ENCODE peak calls at places on chromosomes 12 and 14, in eight cellular contexts. One of them, this sample, is unnamed.

GRCh38 chr12:13288937-13289643 is 92.6 kb downstream of the EMP1 start:
- DNase-seq in lower leg skin: no peak
- DNase-seq in HCT116: no peak
- DNase-seq in thyroid gland: no peak
- DNase-seq in breast epithelium: no peak
- DNase-seq in stomach: no peak
- DNase-seq in H54: no peak
- DNase-seq in ovary: no peak
- DNase-seq in this sample: no peak

GRCh38 chr12:40105265-40105514 is 691 bp downstream of the SLC2A13 start:
- DNase-seq in lower leg skin: peak; percentile 89
- DNase-seq in HCT116: no peak
- DNase-seq in thyroid gland: no peak
- DNase-seq in breast epithelium: no peak
- DNase-seq in stomach: no peak
- DNase-seq in H54: no peak
- DNase-seq in ovary: peak; percentile 29
- DNase-seq in this sample: peak; percentile 16

GRCh38 chr12:89544730-89545184 is 18.9 kb upstream of the POC1B start:
- DNase-seq in lower leg skin: no peak
- DNase-seq in HCT116: no peak
- DNase-seq in thyroid gland: peak; percentile 95
- DNase-seq in breast epithelium: peak; percentile 59
- DNase-seq in stomach: peak; percentile 77
- DNase-seq in H54: no peak
- DNase-seq in ovary: no peak
- DNase-seq in this sample: no peak

GRCh38 chr14:22648506-22648905 is 4.4 kb upstream of the OR6J1 start:
- DNase-seq in lower leg skin: no peak
- DNase-seq in HCT116: no peak
- DNase-seq in thyroid gland: no peak
- DNase-seq in breast epithelium: no peak
- DNase-seq in stomach: no peak
- DNase-seq in H54: no peak
- DNase-seq in ovary: no peak
- DNase-seq in this sample: no peak

GRCh38 chr12:32666018-32666417 is 13.1 kb upstream of the DNM1L start:
- DNase-seq in lower leg skin: no peak
- DNase-seq in HCT116: no peak
- DNase-seq in thyroid gland: no peak
- DNase-seq in breast epithelium: no peak
- DNase-seq in stomach: no peak
- DNase-seq in H54: no peak
- DNase-seq in ovary: no peak
- DNase-seq in this sample: no peak

GRCh38 chr12:70733385-70733784 is 96.2 kb upstream of the PTPRB start:
- DNase-seq in lower leg skin: no peak
- DNase-seq in HCT116: peak; percentile 76
- DNase-seq in thyroid gland: no peak
- DNase-seq in breast epithelium: no peak
- DNase-seq in stomach: no peak
- DNase-seq in H54: peak; percentile 44
- DNase-seq in ovary: no peak
- DNase-seq in this sample: no peak

GRCh38 chr12:121773011-121773777 is 20.3 kb downstream of the RHOF start:
- DNase-seq in lower leg skin: no peak
- DNase-seq in HCT116: peak; percentile 64
- DNase-seq in thyroid gland: peak; percentile 89
- DNase-seq in breast epithelium: no peak
- DNase-seq in stomach: peak; percentile 79
- DNase-seq in H54: peak; percentile 82
- DNase-seq in ovary: no peak
- DNase-seq in this sample: peak; percentile 37

GRCh38 chr14:53764846-53765245 is 191.8 kb downstream of the BMP4 start:
- DNase-seq in lower leg skin: no peak
- DNase-seq in HCT116: no peak
- DNase-seq in thyroid gland: no peak
- DNase-seq in breast epithelium: no peak
- DNase-seq in stomach: no peak
- DNase-seq in H54: no peak
- DNase-seq in ovary: no peak
- DNase-seq in this sample: no peak

GRCh38 chr12:63968685-63969084 is 124.2 kb downstream of the SRGAP1 start:
- DNase-seq in lower leg skin: no peak
- DNase-seq in HCT116: no peak
- DNase-seq in thyroid gland: peak; percentile 50
- DNase-seq in breast epithelium: no peak
- DNase-seq in stomach: no peak
- DNase-seq in H54: no peak
- DNase-seq in ovary: no peak
- DNase-seq in this sample: no peak

DNA sequence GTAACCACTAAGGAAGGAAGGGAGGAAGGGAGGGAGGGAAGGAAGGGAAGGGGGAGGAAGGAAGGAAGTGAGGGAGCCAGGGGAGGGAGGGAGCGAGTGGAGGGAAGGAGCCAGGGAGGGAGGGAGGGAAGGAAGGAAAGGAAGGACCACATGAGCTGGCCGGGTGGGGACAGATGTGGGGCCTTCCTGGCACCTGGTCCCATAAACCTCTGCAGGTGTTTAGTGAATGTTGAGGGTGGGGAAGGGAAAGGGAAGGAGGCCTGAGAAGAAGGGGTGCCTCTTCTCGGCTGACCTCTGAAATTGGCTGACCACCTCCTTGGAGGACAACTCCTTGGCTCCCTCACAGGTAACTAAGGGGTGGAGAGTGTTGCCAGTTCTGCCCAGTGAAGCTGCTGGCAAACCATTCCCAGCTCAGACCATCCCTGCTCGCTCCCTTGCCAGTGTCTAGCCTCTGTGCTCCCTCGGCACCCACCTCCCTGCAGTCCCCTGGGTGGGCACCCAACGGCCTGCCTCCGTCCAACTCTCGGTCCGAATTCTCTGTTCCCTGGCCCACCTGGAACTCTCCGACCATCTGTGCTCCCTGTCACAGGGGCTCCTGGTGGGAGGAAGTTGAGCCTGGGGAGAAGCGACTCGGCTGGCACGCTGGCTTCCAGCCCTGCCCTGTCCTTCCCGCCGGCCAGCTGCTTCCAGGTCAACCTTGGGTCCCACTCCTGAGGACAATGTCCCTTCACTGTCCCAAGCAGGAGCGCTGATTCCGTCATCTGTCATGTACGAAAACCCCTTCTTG is 12.2 kb upstream of the PPP1R13B start:
- DNase-seq in lower leg skin: no peak
- DNase-seq in HCT116: no peak
- DNase-seq in thyroid gland: no peak
- DNase-seq in breast epithelium: no peak
- DNase-seq in stomach: no peak
- DNase-seq in H54: no peak
- DNase-seq in ovary: no peak
- DNase-seq in this sample: no peak
- TF ChIP-seq POLR2A in lower leg skin: no peak
- TF ChIP-seq POLR2A in HCT116: no peak
- TF ChIP-seq POLR2A in thyroid gland: no peak
- TF ChIP-seq POLR2A in breast epithelium: no peak
- TF ChIP-seq POLR2A in stomach: no peak
- TF ChIP-seq POLR2A in H54: no peak
- TF ChIP-seq POLR2A in ovary: no peak
- TF ChIP-seq POLR2A in this sample: no peak

GRCh38 chr14:103404920-103405319 is 19.7 kb downstream of the MARK3 start:
- DNase-seq in lower leg skin: no peak
- DNase-seq in HCT116: no peak
- DNase-seq in thyroid gland: no peak
- DNase-seq in breast epithelium: no peak
- DNase-seq in stomach: peak; percentile 74
- DNase-seq in H54: no peak
- DNase-seq in ovary: peak; percentile 68
- DNase-seq in this sample: no peak
- TF ChIP-seq POLR2A in lower leg skin: no peak
- TF ChIP-seq POLR2A in HCT116: no peak
- TF ChIP-seq POLR2A in thyroid gland: no peak
- TF ChIP-seq POLR2A in breast epithelium: no peak
- TF ChIP-seq POLR2A in stomach: no peak
- TF ChIP-seq POLR2A in H54: no peak
- TF ChIP-seq POLR2A in ovary: no peak
- TF ChIP-seq POLR2A in this sample: no peak

DNA sequence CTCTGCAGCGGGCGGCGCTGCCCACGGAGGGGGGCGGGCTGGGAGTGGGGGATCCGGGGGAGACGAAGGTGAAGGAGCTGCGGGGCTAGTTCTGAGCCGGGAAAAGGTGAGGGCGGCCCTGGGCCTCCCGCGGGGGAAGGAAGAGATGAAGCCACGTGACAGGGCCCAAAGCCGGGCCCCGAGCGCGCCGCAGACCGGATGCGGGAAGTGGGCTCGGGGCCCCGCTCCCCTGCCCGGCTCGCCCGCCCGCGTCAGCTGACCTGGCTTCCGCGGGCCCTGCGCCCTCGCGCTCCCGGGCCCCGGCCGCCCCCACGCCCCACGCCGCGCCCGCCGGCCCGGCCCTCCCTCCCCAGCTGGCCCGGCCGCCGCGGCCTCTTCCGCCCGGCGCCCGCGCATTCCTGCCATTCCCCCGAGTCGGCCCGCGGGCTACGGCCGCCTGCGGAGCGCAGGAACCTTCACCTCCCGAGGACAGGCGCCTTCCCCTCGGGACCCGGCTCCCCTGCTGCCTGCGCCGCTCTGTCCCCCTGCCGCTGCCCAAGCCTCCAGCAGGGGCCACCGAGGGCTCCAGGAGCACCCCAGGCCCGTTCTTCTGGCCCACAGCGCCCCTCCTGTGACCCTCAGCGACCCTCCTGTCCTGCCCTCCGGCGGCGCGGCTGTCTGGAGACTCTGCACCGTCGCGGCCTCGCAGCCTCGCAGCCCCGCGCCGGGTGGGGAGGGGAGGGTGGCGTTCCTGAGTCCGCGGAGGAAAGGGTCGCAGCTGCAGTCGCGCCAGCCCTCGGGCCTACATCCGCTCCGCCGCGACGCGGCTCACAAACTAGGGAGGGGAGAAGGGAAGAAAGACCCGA is 20.4 kb downstream of the NINJ2 start:
- DNase-seq in lower leg skin: peak; percentile 96
- DNase-seq in HCT116: no peak
- DNase-seq in thyroid gland: peak; percentile 81
- DNase-seq in breast epithelium: peak; percentile 41
- DNase-seq in stomach: peak; percentile 78
- DNase-seq in H54: no peak
- DNase-seq in ovary: peak; percentile 77
- DNase-seq in this sample: peak; percentile 39
- TF ChIP-seq POLR2A in lower leg skin: no peak
- TF ChIP-seq POLR2A in HCT116: peak; percentile 30
- TF ChIP-seq POLR2A in thyroid gland: no peak
- TF ChIP-seq POLR2A in breast epithelium: no peak
- TF ChIP-seq POLR2A in stomach: no peak
- TF ChIP-seq POLR2A in H54: no peak
- TF ChIP-seq POLR2A in ovary: no peak
- TF ChIP-seq POLR2A in this sample: peak; percentile 35

GRCh38 chr14:59852350-59852749 is 18.2 kb downstream of the RTN1 start:
- DNase-seq in lower leg skin: no peak
- DNase-seq in HCT116: no peak
- DNase-seq in thyroid gland: no peak
- DNase-seq in breast epithelium: no peak
- DNase-seq in stomach: no peak
- DNase-seq in H54: no peak
- DNase-seq in ovary: no peak
- DNase-seq in this sample: no peak
- TF ChIP-seq POLR2A in lower leg skin: no peak
- TF ChIP-seq POLR2A in HCT116: no peak
- TF ChIP-seq POLR2A in thyroid gland: no peak
- TF ChIP-seq POLR2A in breast epithelium: no peak
- TF ChIP-seq POLR2A in stomach: no peak
- TF ChIP-seq POLR2A in H54: no peak
- TF ChIP-seq POLR2A in ovary: no peak
- TF ChIP-seq POLR2A in this sample: no peak

DNA sequence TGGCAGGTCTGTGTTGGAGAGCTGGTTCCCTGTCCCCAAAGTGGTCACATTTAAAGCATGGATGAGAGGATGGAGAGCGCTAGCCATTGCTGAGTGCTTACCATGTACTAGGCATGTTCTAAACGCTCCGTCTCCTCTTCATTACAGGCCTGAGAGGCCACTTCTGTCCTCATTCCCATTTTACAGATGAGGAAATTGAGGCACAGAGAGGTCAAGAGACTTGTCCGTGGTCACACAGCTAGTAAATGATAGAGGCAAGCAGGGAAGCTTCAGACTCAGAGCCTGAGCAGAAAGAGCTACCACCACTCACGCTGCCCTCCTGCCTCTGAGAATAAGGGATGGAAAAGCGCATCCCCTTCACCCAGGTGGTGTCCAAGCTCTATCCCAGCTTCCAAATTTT is 64.3 kb downstream of the SLC25A47 start:
- DNase-seq in lower leg skin: no peak
- DNase-seq in HCT116: no peak
- DNase-seq in thyroid gland: no peak
- DNase-seq in breast epithelium: no peak
- DNase-seq in stomach: no peak
- DNase-seq in H54: no peak
- DNase-seq in ovary: no peak
- DNase-seq in this sample: no peak
- TF ChIP-seq POLR2A in lower leg skin: no peak
- TF ChIP-seq POLR2A in HCT116: no peak
- TF ChIP-seq POLR2A in thyroid gland: no peak
- TF ChIP-seq POLR2A in breast epithelium: no peak
- TF ChIP-seq POLR2A in stomach: no peak
- TF ChIP-seq POLR2A in H54: no peak
- TF ChIP-seq POLR2A in ovary: no peak
- TF ChIP-seq POLR2A in this sample: no peak

DNA sequence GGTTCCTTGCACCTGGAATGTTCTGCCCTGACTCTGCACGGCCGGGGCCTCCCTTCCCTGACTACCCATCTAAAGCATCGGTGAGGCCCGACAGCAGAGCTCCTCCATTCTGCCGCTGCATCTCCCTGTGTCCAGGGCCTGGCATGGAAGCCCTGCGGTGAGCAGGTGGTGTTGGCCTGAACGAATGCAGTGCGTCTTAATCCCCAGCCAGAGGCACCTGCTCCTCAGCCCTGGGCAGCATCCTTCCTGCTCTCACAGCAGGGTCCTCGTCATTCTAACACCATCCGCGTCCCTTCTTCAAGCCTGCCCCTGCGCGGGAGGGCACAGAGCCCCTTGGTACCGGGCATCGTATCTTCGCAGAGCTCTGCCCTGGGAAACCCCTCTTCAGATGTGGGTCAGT is 15.4 kb downstream of the BEGAIN start:
- DNase-seq in lower leg skin: no peak
- DNase-seq in HCT116: no peak
- DNase-seq in thyroid gland: no peak
- DNase-seq in breast epithelium: no peak
- DNase-seq in stomach: no peak
- DNase-seq in H54: no peak
- DNase-seq in ovary: no peak
- DNase-seq in this sample: no peak
- TF ChIP-seq POLR2A in lower leg skin: no peak
- TF ChIP-seq POLR2A in HCT116: no peak
- TF ChIP-seq POLR2A in thyroid gland: no peak
- TF ChIP-seq POLR2A in breast epithelium: no peak
- TF ChIP-seq POLR2A in stomach: no peak
- TF ChIP-seq POLR2A in H54: no peak
- TF ChIP-seq POLR2A in ovary: no peak
- TF ChIP-seq POLR2A in this sample: no peak

DNA sequence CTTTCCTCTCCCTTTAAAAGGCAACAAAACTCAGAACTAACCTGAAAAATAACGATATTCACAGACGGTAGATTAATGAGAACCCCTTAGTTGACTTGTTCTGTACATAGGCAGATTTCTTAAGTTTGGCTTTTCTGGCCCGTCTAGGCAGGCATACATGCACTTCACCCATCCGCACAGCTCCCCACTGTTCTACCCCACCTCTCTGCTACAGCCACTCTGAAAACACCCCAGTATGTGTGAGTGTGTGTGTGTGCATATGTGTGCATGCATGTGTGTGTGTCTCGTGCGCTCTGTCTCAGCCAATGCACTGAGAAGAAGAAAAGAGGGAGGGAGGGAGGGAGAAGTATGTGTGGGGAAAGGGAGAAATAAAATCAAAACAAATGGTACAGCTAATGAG is 1.9 kb upstream of the LMO3 start:
- DNase-seq in lower leg skin: no peak
- DNase-seq in HCT116: no peak
- DNase-seq in thyroid gland: peak; percentile 44
- DNase-seq in breast epithelium: no peak
- DNase-seq in stomach: no peak
- DNase-seq in H54: no peak
- DNase-seq in ovary: no peak
- DNase-seq in this sample: no peak
- TF ChIP-seq POLR2A in lower leg skin: no peak
- TF ChIP-seq POLR2A in HCT116: no peak
- TF ChIP-seq POLR2A in thyroid gland: no peak
- TF ChIP-seq POLR2A in breast epithelium: no peak
- TF ChIP-seq POLR2A in stomach: no peak
- TF ChIP-seq POLR2A in H54: no peak
- TF ChIP-seq POLR2A in ovary: no peak
- TF ChIP-seq POLR2A in this sample: no peak